ENCODE peak calls at places on chromosome 11, in eight cellular contexts. Z is adrenal gland, O is choroid plexus epithelial cell, V is AG04449, H is sigmoid colon, N is psoas muscle, D is GM23338, T is A549. L is an unnamed sample.
A peak's percentile ranks its signal among the peaks of the same experiment; 100 is the strongest.

GRCh38 chr11:11157201-11157600 is 195.8 kb downstream of the CSNK2A3 start:
- DNase-seq in Z (no peak), O (peak; percentile 59), V (no peak), H (no peak), N (no peak), D (peak; percentile 84), T (peak; percentile 37), L (peak; percentile 39)

GRCh38 chr11:33893711-33894401 is 2.0 kb upstream of the LMO2 start:
- DNase-seq in Z (no peak), O (peak; percentile 8), V (no peak), H (no peak), N (no peak), D (no peak), T (no peak), L (peak; percentile 51)

GRCh38 chr11:18527512-18527911 is 770 bp upstream of the TSG101 start:
- DNase-seq in Z (no peak), O (peak; percentile 19), V (no peak), H (no peak), N (no peak), D (no peak), T (peak; percentile 36), L (peak; percentile 16)

GRCh38 chr11:68441466-68442230 is 18.9 kb upstream of the PPP6R3 start:
- DNase-seq in Z (no peak), O (peak; percentile 94), V (peak; percentile 16), H (no peak), N (no peak), D (no peak), T (no peak), L (no peak)

GRCh38 chr11:65430406-65431217 is 8.0 kb downstream of the NEAT1 start:
- DNase-seq in Z (no peak), O (peak; percentile 85), V (no peak), H (peak; percentile 58), N (no peak), D (no peak), T (peak; percentile 62), L (peak; percentile 84)

GRCh38 chr11:71117311-71117710 is 135.1 kb downstream of the SHANK2 start:
- DNase-seq in Z (no peak), O (no peak), V (no peak), H (no peak), N (no peak), D (no peak), T (peak; percentile 29), L (no peak)

GRCh38 chr11:62786318-62787004 is 741 bp upstream of the TMEM179B start:
- DNase-seq in Z (peak; percentile 89), O (peak; percentile 83), V (no peak), H (peak; percentile 95), N (peak; percentile 91), D (peak; percentile 97), T (peak; percentile 86), L (peak; percentile 68)

GRCh38 chr11:94773842-94774241 is 5.7 kb downstream of the AMOTL1 start:
- DNase-seq in Z (no peak), O (no peak), V (no peak), H (no peak), N (no peak), D (no peak), T (no peak), L (no peak)

GRCh38 chr11:77038825-77039326 is 4.7 kb downstream of the B3GNT6 start:
- DNase-seq in Z (no peak), O (no peak), V (no peak), H (no peak), N (no peak), D (no peak), T (no peak), L (no peak)

GRCh38 chr11:77040889-77041288 is 6.7 kb downstream of the B3GNT6 start:
- DNase-seq in Z (no peak), O (no peak), V (no peak), H (peak; percentile 57), N (no peak), D (no peak), T (no peak), L (no peak)

GRCh38 chr11:77040401-77040777 is 6.2 kb downstream of the B3GNT6 start:
- DNase-seq in Z (no peak), O (no peak), V (no peak), H (peak; percentile 50), N (no peak), D (no peak), T (no peak), L (no peak)

GRCh38 chr11:77038029-77038824 is 4.0 kb downstream of the B3GNT6 start:
- DNase-seq in Z (no peak), O (no peak), V (no peak), H (no peak), N (no peak), D (no peak), T (no peak), L (no peak)

DNA sequence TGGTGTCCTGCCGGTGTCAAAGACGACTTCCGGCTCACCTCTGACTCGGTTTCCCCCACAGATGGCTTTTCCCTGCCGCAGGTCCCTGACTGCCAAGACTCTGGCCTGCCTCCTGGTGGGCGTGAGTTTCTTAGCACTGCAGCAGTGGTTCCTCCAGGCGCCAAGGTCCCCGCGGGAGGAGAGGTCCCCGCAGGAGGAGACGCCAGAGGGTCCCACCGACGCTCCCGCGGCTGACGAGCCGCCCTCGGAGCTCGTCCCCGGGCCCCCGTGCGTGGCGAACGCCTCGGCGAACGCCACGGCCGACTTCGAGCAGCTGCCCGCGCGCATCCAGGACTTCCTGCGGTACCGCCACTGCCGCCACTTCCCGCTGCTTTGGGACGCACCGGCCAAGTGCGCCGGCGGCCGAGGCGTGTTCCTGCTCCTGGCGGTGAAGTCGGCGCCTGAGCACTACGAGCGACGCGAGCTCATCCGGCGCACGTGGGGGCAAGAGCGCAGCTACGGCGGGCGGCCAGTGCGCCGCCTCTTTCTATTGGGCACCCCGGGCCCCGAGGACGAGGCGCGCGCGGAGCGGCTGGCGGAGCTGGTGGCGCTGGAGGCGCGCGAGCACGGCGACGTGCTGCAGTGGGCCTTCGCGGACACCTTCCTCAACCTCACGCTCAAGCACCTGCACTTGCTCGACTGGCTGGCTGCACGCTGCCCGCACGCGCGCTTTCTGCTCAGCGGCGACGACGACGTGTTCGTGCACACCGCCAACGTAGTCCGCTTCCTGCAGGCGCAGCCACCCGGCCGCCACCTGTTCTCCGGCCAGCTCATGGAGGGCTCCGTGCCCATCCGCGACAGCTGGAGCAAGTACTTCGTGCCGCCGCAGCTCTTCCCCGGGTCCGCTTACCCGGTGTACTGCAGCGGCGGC is 5.5 kb downstream of the B3GNT6 start:
- DNase-seq in Z (peak; percentile 35), O (peak; percentile 65), V (no peak), H (peak; percentile 54), N (peak; percentile 43), D (peak; percentile 84), T (no peak), L (peak; percentile 37)
- TF ChIP-seq CTCF in Z (peak; percentile 18), O (peak; percentile 77), V (peak; percentile 69), H (no peak), N (peak; percentile 38), D (peak; percentile 60), T (peak; percentile 31), L (peak; percentile 65)

GRCh38 chr11:133714471-133715375 is 130.6 kb downstream of the SPATA19 start:
- DNase-seq in Z (no peak), O (no peak), V (no peak), H (no peak), N (no peak), D (no peak), T (no peak), L (no peak)

GRCh38 chr11:133718238-133718637 is 127.1 kb downstream of the SPATA19 start:
- DNase-seq in Z (no peak), O (no peak), V (no peak), H (no peak), N (no peak), D (no peak), T (no peak), L (no peak)

GRCh38 chr11:133719532-133720235 is 125.6 kb downstream of the SPATA19 start:
- DNase-seq in Z (no peak), O (no peak), V (no peak), H (no peak), N (no peak), D (no peak), T (no peak), L (no peak)

GRCh38 chr11:133720951-133721350 is 124.4 kb downstream of the SPATA19 start:
- DNase-seq in Z (no peak), O (no peak), V (no peak), H (no peak), N (no peak), D (no peak), T (no peak), L (no peak)

GRCh38 chr11:133718831-133719230 is 126.5 kb downstream of the SPATA19 start:
- DNase-seq in Z (no peak), O (no peak), V (no peak), H (no peak), N (no peak), D (no peak), T (no peak), L (no peak)
- H3K4me3 ChIP-seq in Z (no peak overlapping the region), O (no peak overlapping the region), V (no peak overlapping the region), H (no peak overlapping the region), N (no peak overlapping the region), D (no peak overlapping the region), T (no peak overlapping the region), L (no peak overlapping the region)

DNA sequence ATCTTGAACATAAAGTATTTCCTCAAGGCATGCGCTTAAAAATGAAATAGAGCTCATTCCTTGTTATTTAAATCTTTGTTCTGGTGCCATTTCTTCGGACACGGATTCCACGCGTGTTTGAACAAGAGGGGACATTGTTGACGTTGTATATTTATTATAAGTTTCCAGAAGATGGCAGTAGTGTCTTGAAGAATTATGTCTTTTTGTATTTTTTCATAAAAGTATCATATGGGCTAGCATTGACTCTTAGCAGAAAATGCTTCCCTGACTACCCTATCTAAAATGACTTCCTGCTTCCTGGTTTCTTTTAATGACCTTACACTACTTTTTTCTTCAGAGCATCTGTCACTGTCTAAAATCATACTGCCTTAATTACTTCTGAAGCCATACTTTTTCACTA is 20.4 kb downstream of the BIRC2 start:
- DNase-seq in Z (no peak), O (peak; percentile 56), V (no peak), H (no peak), N (no peak), D (no peak), T (peak; percentile 29), L (peak; percentile 43)
- TF ChIP-seq CTCF in Z (peak; percentile 25), O (peak; percentile 35), V (no peak), H (no peak), N (peak; percentile 8), D (no peak), T (peak; percentile 46), L (peak; percentile 10)

GRCh38 chr11:4185561-4185960 is 91.0 kb downstream of the RRM1 start:
- DNase-seq in Z (no peak), O (no peak), V (no peak), H (no peak), N (no peak), D (no peak), T (no peak), L (no peak)

GRCh38 chr11:4186464-4187054 is 92.0 kb downstream of the RRM1 start:
- DNase-seq in Z (no peak), O (no peak), V (no peak), H (no peak), N (no peak), D (no peak), T (no peak), L (no peak)

GRCh38 chr11:4190098-4190497 is 95.5 kb downstream of the RRM1 start:
- DNase-seq in Z (no peak), O (no peak), V (no peak), H (no peak), N (no peak), D (no peak), T (no peak), L (no peak)

GRCh38 chr11:4184163-4184916 is 89.7 kb downstream of the RRM1 start:
- DNase-seq in Z (no peak), O (peak; percentile 18), V (no peak), H (no peak), N (no peak), D (no peak), T (no peak), L (no peak)

DNA sequence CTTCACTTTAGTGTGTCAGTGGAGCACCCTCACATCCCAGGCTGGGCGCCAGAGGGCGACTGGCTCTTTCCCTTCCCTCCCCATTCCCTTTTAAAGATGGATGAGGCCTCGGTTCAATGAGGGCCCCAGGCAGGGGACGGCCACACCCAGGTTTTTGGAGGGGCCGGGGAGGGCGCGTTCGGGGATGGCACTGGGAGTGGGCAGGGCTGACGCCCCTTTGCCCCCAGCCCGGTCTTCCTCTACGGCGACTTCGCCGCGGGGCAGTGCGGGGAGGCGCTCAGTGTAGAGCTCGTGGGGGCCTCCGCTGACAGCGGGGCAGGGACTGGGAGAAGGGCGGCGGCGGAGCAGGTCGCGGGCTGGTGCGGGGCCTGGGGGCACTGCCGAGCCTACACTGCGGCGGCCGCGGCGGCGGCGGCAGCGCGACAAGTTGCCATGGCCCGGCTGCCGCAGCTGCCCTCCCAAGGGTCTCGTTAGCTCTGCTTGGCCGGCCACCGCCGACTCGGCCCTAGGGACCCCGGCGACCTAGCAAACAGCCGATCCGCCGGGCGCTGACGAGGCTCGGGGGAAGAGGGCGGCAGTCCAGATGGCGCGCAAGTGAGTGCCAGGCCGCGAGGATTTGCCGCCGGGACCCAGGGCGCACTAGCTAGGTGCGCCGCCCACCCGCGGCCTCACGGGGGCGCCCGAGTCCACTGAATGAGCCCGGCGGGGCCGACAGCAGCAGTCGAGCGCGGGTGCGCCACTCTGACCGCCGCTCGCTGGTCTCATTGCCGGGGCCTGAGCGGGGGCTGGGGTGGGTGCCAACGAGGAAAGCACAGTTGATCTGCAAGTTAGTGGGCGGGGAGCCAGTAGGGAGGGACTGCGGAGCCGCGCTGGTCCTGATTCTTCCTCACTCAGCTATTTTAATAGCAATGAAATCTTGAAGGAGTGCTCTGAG is 92.7 kb downstream of the RRM1 start:
- DNase-seq in Z (peak; percentile 89), O (peak; percentile 81), V (no peak), H (peak; percentile 97), N (peak; percentile 93), D (peak; percentile 91), T (peak; percentile 80), L (peak; percentile 87)
- H3K4me3 ChIP-seq in Z (peak overlapping the region; percentile 56), O (peak overlapping the region; percentile 71), V (peak overlapping the region; percentile 67), H (peak overlapping the region; percentile 42), N (peak overlapping the region; percentile 75), D (peak overlapping the region; percentile 78), T (peak overlapping the region; percentile 77), L (peak overlapping the region; percentile 65)